ENCODE peak calls at places on chromosome 5, in nine cellular contexts. One of them, this sample, is unnamed.

GRCh38 chr5:137521246-137521645 is 22.1 kb upstream of the SPOCK1 start:
- DNase-seq in aorta: no peak
- DNase-seq in fibroblast of lung: no peak
- DNase-seq in dorsolateral prefrontal cortex: no peak
- DNase-seq in CD8-positive, alpha-beta memory T cell: no peak
- DNase-seq in sigmoid colon: no peak
- DNase-seq in IMR-90: no peak
- DNase-seq in tibial artery: no peak
- DNase-seq in psoas muscle: no peak
- DNase-seq in this sample: no peak

GRCh38 chr5:125137535-125137934 is 391.1 kb upstream of the ZNF608 start:
- DNase-seq in dorsolateral prefrontal cortex: no peak
- DNase-seq in IMR-90: no peak
- DNase-seq in CD8-positive, alpha-beta memory T cell: no peak
- DNase-seq in aorta: no peak
- DNase-seq in psoas muscle: no peak
- DNase-seq in fibroblast of lung: no peak
- DNase-seq in tibial artery: no peak
- DNase-seq in sigmoid colon: no peak
- DNase-seq in this sample: no peak

GRCh38 chr5:179381691-179382090 is 36.4 kb upstream of the ADAMTS2 start:
- DNase-seq in aorta: peak
- DNase-seq in CD8-positive, alpha-beta memory T cell: no peak
- DNase-seq in psoas muscle: no peak
- DNase-seq in IMR-90: no peak
- DNase-seq in dorsolateral prefrontal cortex: no peak
- DNase-seq in fibroblast of lung: no peak
- DNase-seq in tibial artery: no peak
- DNase-seq in sigmoid colon: no peak
- DNase-seq in this sample: no peak

GRCh38 chr5:176787676-176788075 is 22.7 kb upstream of the UNC5A start:
- DNase-seq in tibial artery: no peak
- DNase-seq in IMR-90: no peak
- DNase-seq in fibroblast of lung: no peak
- DNase-seq in sigmoid colon: no peak
- DNase-seq in aorta: no peak
- DNase-seq in CD8-positive, alpha-beta memory T cell: no peak
- DNase-seq in dorsolateral prefrontal cortex: no peak
- DNase-seq in psoas muscle: no peak
- DNase-seq in this sample: no peak

GRCh38 chr5:137858223-137858916 is 9.3 kb upstream of the MYOT start:
- DNase-seq in psoas muscle: no peak
- DNase-seq in fibroblast of lung: peak
- DNase-seq in tibial artery: no peak
- DNase-seq in dorsolateral prefrontal cortex: no peak
- DNase-seq in CD8-positive, alpha-beta memory T cell: no peak
- DNase-seq in IMR-90: peak
- DNase-seq in sigmoid colon: no peak
- DNase-seq in aorta: no peak
- DNase-seq in this sample: no peak

GRCh38 chr5:59066367-59067163 is 483.7 kb downstream of the RAB3C start:
- DNase-seq in aorta: no peak
- DNase-seq in fibroblast of lung: no peak
- DNase-seq in CD8-positive, alpha-beta memory T cell: no peak
- DNase-seq in psoas muscle: peak
- DNase-seq in tibial artery: no peak
- DNase-seq in sigmoid colon: no peak
- DNase-seq in IMR-90: peak
- DNase-seq in dorsolateral prefrontal cortex: no peak
- DNase-seq in this sample: no peak

GRCh38 chr5:122756263-122756911 is 18.5 kb upstream of the SNX2 start:
- DNase-seq in tibial artery: no peak
- DNase-seq in psoas muscle: no peak
- DNase-seq in dorsolateral prefrontal cortex: no peak
- DNase-seq in CD8-positive, alpha-beta memory T cell: no peak
- DNase-seq in sigmoid colon: no peak
- DNase-seq in fibroblast of lung: peak
- DNase-seq in aorta: no peak
- DNase-seq in IMR-90: peak
- DNase-seq in this sample: no peak

GRCh38 chr5:127988149-127988755 is 95.3 kb upstream of the SLC12A2 start:
- DNase-seq in IMR-90: peak
- DNase-seq in tibial artery: no peak
- DNase-seq in aorta: no peak
- DNase-seq in CD8-positive, alpha-beta memory T cell: no peak
- DNase-seq in dorsolateral prefrontal cortex: no peak
- DNase-seq in psoas muscle: no peak
- DNase-seq in sigmoid colon: no peak
- DNase-seq in fibroblast of lung: peak
- DNase-seq in this sample: no peak

GRCh38 chr5:143541943-143542797 is 138.7 kb upstream of the NR3C1 start:
- DNase-seq in fibroblast of lung: no peak
- DNase-seq in dorsolateral prefrontal cortex: no peak
- DNase-seq in psoas muscle: no peak
- DNase-seq in sigmoid colon: no peak
- DNase-seq in aorta: no peak
- DNase-seq in tibial artery: no peak
- DNase-seq in CD8-positive, alpha-beta memory T cell: no peak
- DNase-seq in IMR-90: no peak
- DNase-seq in this sample: no peak

GRCh38 chr5:60633336-60633735 is 66.6 kb downstream of the DEPDC1B start:
- DNase-seq in psoas muscle: no peak
- DNase-seq in dorsolateral prefrontal cortex: no peak
- DNase-seq in fibroblast of lung: peak
- DNase-seq in IMR-90: peak
- DNase-seq in CD8-positive, alpha-beta memory T cell: no peak
- DNase-seq in tibial artery: no peak
- DNase-seq in aorta: peak
- DNase-seq in sigmoid colon: no peak
- DNase-seq in this sample: no peak

GRCh38 chr5:122187426-122187825 is 58.1 kb downstream of the ZNF474 start:
- DNase-seq in aorta: no peak
- DNase-seq in CD8-positive, alpha-beta memory T cell: no peak
- DNase-seq in IMR-90: no peak
- DNase-seq in sigmoid colon: no peak
- DNase-seq in fibroblast of lung: no peak
- DNase-seq in psoas muscle: no peak
- DNase-seq in dorsolateral prefrontal cortex: no peak
- DNase-seq in tibial artery: no peak
- DNase-seq in this sample: no peak

GRCh38 chr5:134620634-134621033 is 12.0 kb downstream of the SAR1B start:
- DNase-seq in IMR-90: no peak
- DNase-seq in fibroblast of lung: no peak
- DNase-seq in CD8-positive, alpha-beta memory T cell: no peak
- DNase-seq in psoas muscle: no peak
- DNase-seq in sigmoid colon: no peak
- DNase-seq in dorsolateral prefrontal cortex: no peak
- DNase-seq in tibial artery: no peak
- DNase-seq in aorta: no peak
- DNase-seq in this sample: no peak
- H3K27ac ChIP-seq in IMR-90: no peak
- H3K27ac ChIP-seq in fibroblast of lung: no peak
- H3K27ac ChIP-seq in CD8-positive, alpha-beta memory T cell: no peak
- H3K27ac ChIP-seq in psoas muscle: peak
- H3K27ac ChIP-seq in sigmoid colon: no peak
- H3K27ac ChIP-seq in dorsolateral prefrontal cortex: no peak
- H3K27ac ChIP-seq in tibial artery: no peak
- H3K27ac ChIP-seq in aorta: no peak
- H3K27ac ChIP-seq in this sample: no peak

GRCh38 chr5:39424751-39425524 is at the start of gene DAB2:
- DNase-seq in tibial artery: peak
- DNase-seq in sigmoid colon: peak
- DNase-seq in aorta: peak
- DNase-seq in IMR-90: peak
- DNase-seq in psoas muscle: peak
- DNase-seq in dorsolateral prefrontal cortex: peak
- DNase-seq in CD8-positive, alpha-beta memory T cell: peak
- DNase-seq in fibroblast of lung: peak
- DNase-seq in this sample: peak
- H3K27ac ChIP-seq in tibial artery: peak
- H3K27ac ChIP-seq in sigmoid colon: peak
- H3K27ac ChIP-seq in aorta: peak
- H3K27ac ChIP-seq in IMR-90: peak
- H3K27ac ChIP-seq in psoas muscle: peak
- H3K27ac ChIP-seq in dorsolateral prefrontal cortex: peak
- H3K27ac ChIP-seq in CD8-positive, alpha-beta memory T cell: no peak
- H3K27ac ChIP-seq in fibroblast of lung: peak
- H3K27ac ChIP-seq in this sample: peak

GRCh38 chr5:15645376-15645775 is 145.4 kb downstream of the FBXL7 start:
- DNase-seq in aorta: no peak
- DNase-seq in IMR-90: peak
- DNase-seq in fibroblast of lung: peak
- DNase-seq in sigmoid colon: no peak
- DNase-seq in dorsolateral prefrontal cortex: no peak
- DNase-seq in tibial artery: no peak
- DNase-seq in psoas muscle: no peak
- DNase-seq in CD8-positive, alpha-beta memory T cell: no peak
- DNase-seq in this sample: no peak
- H3K27ac ChIP-seq in aorta: no peak
- H3K27ac ChIP-seq in IMR-90: no peak
- H3K27ac ChIP-seq in fibroblast of lung: no peak
- H3K27ac ChIP-seq in sigmoid colon: no peak
- H3K27ac ChIP-seq in dorsolateral prefrontal cortex: no peak
- H3K27ac ChIP-seq in tibial artery: no peak
- H3K27ac ChIP-seq in psoas muscle: no peak
- H3K27ac ChIP-seq in CD8-positive, alpha-beta memory T cell: no peak
- H3K27ac ChIP-seq in this sample: no peak

GRCh38 chr5:119031905-119032304 is 39.0 kb upstream of the DMXL1 start:
- DNase-seq in CD8-positive, alpha-beta memory T cell: no peak
- DNase-seq in fibroblast of lung: no peak
- DNase-seq in psoas muscle: no peak
- DNase-seq in aorta: no peak
- DNase-seq in tibial artery: no peak
- DNase-seq in sigmoid colon: no peak
- DNase-seq in dorsolateral prefrontal cortex: no peak
- DNase-seq in IMR-90: no peak
- DNase-seq in this sample: no peak

GRCh38 chr5:119031047-119031886 is 39.6 kb upstream of the DMXL1 start:
- DNase-seq in dorsolateral prefrontal cortex: no peak
- DNase-seq in IMR-90: no peak
- DNase-seq in psoas muscle: no peak
- DNase-seq in tibial artery: no peak
- DNase-seq in aorta: no peak
- DNase-seq in sigmoid colon: no peak
- DNase-seq in CD8-positive, alpha-beta memory T cell: peak
- DNase-seq in fibroblast of lung: no peak
- DNase-seq in this sample: no peak

GRCh38 chr5:119036101-119036762 is 34.7 kb upstream of the DMXL1 start:
- DNase-seq in tibial artery: no peak
- DNase-seq in sigmoid colon: no peak
- DNase-seq in dorsolateral prefrontal cortex: no peak
- DNase-seq in fibroblast of lung: peak
- DNase-seq in aorta: no peak
- DNase-seq in IMR-90: peak
- DNase-seq in psoas muscle: no peak
- DNase-seq in CD8-positive, alpha-beta memory T cell: no peak
- DNase-seq in this sample: no peak

GRCh38 chr5:119033135-119033534 is 37.8 kb upstream of the DMXL1 start:
- DNase-seq in CD8-positive, alpha-beta memory T cell: no peak
- DNase-seq in IMR-90: no peak
- DNase-seq in dorsolateral prefrontal cortex: no peak
- DNase-seq in sigmoid colon: no peak
- DNase-seq in tibial artery: no peak
- DNase-seq in fibroblast of lung: no peak
- DNase-seq in aorta: no peak
- DNase-seq in psoas muscle: no peak
- DNase-seq in this sample: no peak

GRCh38 chr5:119032653-119033052 is 38.2 kb upstream of the DMXL1 start:
- DNase-seq in CD8-positive, alpha-beta memory T cell: no peak
- DNase-seq in aorta: no peak
- DNase-seq in fibroblast of lung: no peak
- DNase-seq in psoas muscle: no peak
- DNase-seq in IMR-90: peak
- DNase-seq in tibial artery: no peak
- DNase-seq in sigmoid colon: no peak
- DNase-seq in dorsolateral prefrontal cortex: no peak
- DNase-seq in this sample: no peak
- H3K27ac ChIP-seq in CD8-positive, alpha-beta memory T cell: no peak
- H3K27ac ChIP-seq in aorta: no peak
- H3K27ac ChIP-seq in fibroblast of lung: no peak
- H3K27ac ChIP-seq in psoas muscle: no peak
- H3K27ac ChIP-seq in IMR-90: no peak
- H3K27ac ChIP-seq in tibial artery: no peak
- H3K27ac ChIP-seq in sigmoid colon: no peak
- H3K27ac ChIP-seq in dorsolateral prefrontal cortex: no peak
- H3K27ac ChIP-seq in this sample: no peak

This sample was measured in caudate nucleus.